ENCODE peak calls at places on chromosomes 2 and 18, in six cellular contexts. R is upper lobe of left lung, K is GM12878, A is HepG2, F is K562, B is A549. Q is an unnamed sample.

GRCh38 chr18:50356036-50356945 is 18.6 kb upstream of the SKA1 start:
- ATAC-seq in R (peak), K (peak), A (peak), F (peak), B (peak), Q (no peak)

GRCh38 chr18:9811978-9812377 is 73.8 kb upstream of the TXNDC2 start:
- ATAC-seq in R (no peak), K (no peak), A (no peak), F (peak), B (no peak), Q (no peak)

GRCh38 chr2:23042176-23042909 is 342.6 kb upstream of the KLHL29 start:
- ATAC-seq in R (peak), K (no peak), A (no peak), F (no peak), B (no peak), Q (peak)

GRCh38 chr18:24054130-24054529 is 39.6 kb downstream of the TTC39C start:
- ATAC-seq in R (no peak), K (peak), A (no peak), F (no peak), B (no peak), Q (no peak)

GRCh38 chr18:21686282-21687105 is 18.1 kb downstream of the ABHD3 start:
- ATAC-seq in R (peak), K (peak), A (peak), F (peak), B (no peak), Q (no peak)

GRCh38 chr18:69999671-70000070 is 52.0 kb upstream of the CD226 start:
- ATAC-seq in R (no peak), K (no peak), A (no peak), F (no peak), B (no peak), Q (no peak)

GRCh38 chr2:75047907-75048625 is 89.6 kb downstream of the POLE4 start:
- ATAC-seq in R (no peak), K (no peak), A (no peak), F (no peak), B (peak), Q (no peak)

GRCh38 chr2:182826051-182826450 is 40.4 kb downstream of the FRZB start:
- ATAC-seq in R (no peak), K (no peak), A (no peak), F (no peak), B (no peak), Q (no peak)

GRCh38 chr2:198691236-198691635 is 766.5 kb downstream of the SATB2 start:
- ATAC-seq in R (no peak), K (no peak), A (no peak), F (no peak), B (no peak), Q (no peak)

GRCh38 chr2:96524482-96525210 is 11.9 kb upstream of the ARID5A start:
- ATAC-seq in R (no peak), K (peak), A (no peak), F (no peak), B (no peak), Q (no peak)

GRCh38 chr2:191864623-191865521 is 18.0 kb upstream of the CAVIN2 start:
- ATAC-seq in R (no peak), K (no peak), A (peak), F (peak), B (no peak), Q (no peak)

GRCh38 chr2:241003830-241004564 is 5.6 kb downstream of the SNED1 start:
- ATAC-seq in R (no peak), K (no peak), A (no peak), F (no peak), B (no peak), Q (no peak)

GRCh38 chr2:180075763-180076362 is 68.8 kb upstream of the CWC22 start:
- ATAC-seq in R (no peak), K (no peak), A (no peak), F (peak), B (no peak), Q (no peak)

GRCh38 chr2:202278944-202279343 is 13.4 kb downstream of the NOP58 start:
- ATAC-seq in R (peak), K (peak), A (peak), F (peak), B (peak), Q (peak)

GRCh38 chr2:143428700-143429099 is 299.5 kb downstream of the ARHGAP15 start:
- ATAC-seq in R (no peak), K (no peak), A (no peak), F (no peak), B (no peak), Q (no peak)

GRCh38 chr2:167946367-167946955 is 300.9 kb downstream of the STK39 start:
- ATAC-seq in R (no peak), K (no peak), A (peak), F (peak), B (no peak), Q (no peak)

GRCh38 chr2:30237346-30238142 is 6.2 kb downstream of the LBH start:
- ATAC-seq in R (no peak), K (no peak), A (no peak), F (no peak), B (no peak), Q (no peak)

GRCh38 chr2:220127311-220127710 is 499.9 kb downstream of the SLC4A3 start:
- ATAC-seq in R (no peak), K (no peak), A (no peak), F (no peak), B (no peak), Q (no peak)

GRCh38 chr2:187129866-187130265 is 280.9 kb upstream of the ZSWIM2 start:
- ATAC-seq in R (no peak), K (no peak), A (no peak), F (no peak), B (no peak), Q (no peak)

GRCh38 chr2:42959148-42959992 is 167.0 kb upstream of the HAAO start:
- ATAC-seq in R (peak), K (no peak), A (peak), F (no peak), B (no peak), Q (peak)

GRCh38 chr2:15242936-15243461 is 318.1 kb downstream of the NBAS start:
- ATAC-seq in R (no peak), K (no peak), A (no peak), F (peak), B (no peak), Q (no peak)

GRCh38 chr2:11509657-11510360 is 24.0 kb upstream of the GREB1 start:
- ATAC-seq in R (no peak), K (no peak), A (no peak), F (no peak), B (no peak), Q (no peak)

GRCh38 chr2:229104026-229104425 is 167.1 kb downstream of the PID1 start:
- ATAC-seq in R (no peak), K (no peak), A (no peak), F (no peak), B (no peak), Q (no peak)

GRCh38 chr18:75249672-75250470 is 39.3 kb downstream of the TSHZ1 start:
- ATAC-seq in R (peak), K (no peak), A (peak), F (no peak), B (no peak), Q (peak)

GRCh38 chr2:241082338-241083090 is 19.6 kb downstream of the MTERF4 start:
- ATAC-seq in R (no peak), K (no peak), A (peak), F (no peak), B (peak), Q (no peak)

GRCh38 chr2:157443090-157443489 is 799 bp downstream of the CYTIP start:
- ATAC-seq in R (peak), K (peak), A (no peak), F (no peak), B (no peak), Q (no peak)

GRCh38 chr2:239644016-239644415 is 243.2 kb upstream of the HDAC4 start:
- ATAC-seq in R (peak), K (no peak), A (peak), F (no peak), B (peak), Q (no peak)

GRCh38 chr2:178528647-178529046 is 48.4 kb downstream of the PLEKHA3 start:
- ATAC-seq in R (no peak), K (no peak), A (no peak), F (no peak), B (no peak), Q (no peak)

GRCh38 chr18:58525517-58525916 is 103.4 kb downstream of the ALPK2 start:
- ATAC-seq in R (no peak), K (peak), A (no peak), F (no peak), B (no peak), Q (no peak)

GRCh38 chr2:231321556-231322334 is 73.8 kb upstream of the B3GNT7 start:
- ATAC-seq in R (peak), K (peak), A (no peak), F (no peak), B (no peak), Q (peak)

GRCh38 chr2:118971245-118972122 is 29.5 kb downstream of the MARCO start:
- ATAC-seq in R (no peak), K (no peak), A (peak), F (no peak), B (no peak), Q (no peak)

GRCh38 chr2:232299927-232300674 is 78.5 kb upstream of the ALPP start:
- ATAC-seq in R (no peak), K (no peak), A (no peak), F (no peak), B (no peak), Q (no peak)

GRCh38 chr18:45670281-45670962 is 53.6 kb upstream of the SLC14A1 start:
- ATAC-seq in R (peak), K (peak), A (no peak), F (peak), B (no peak), Q (peak)
- TF ChIP-seq POLR2A in R (no peak), K (no peak), A (no peak), F (no peak), B (no peak), Q (no peak)

DNA sequence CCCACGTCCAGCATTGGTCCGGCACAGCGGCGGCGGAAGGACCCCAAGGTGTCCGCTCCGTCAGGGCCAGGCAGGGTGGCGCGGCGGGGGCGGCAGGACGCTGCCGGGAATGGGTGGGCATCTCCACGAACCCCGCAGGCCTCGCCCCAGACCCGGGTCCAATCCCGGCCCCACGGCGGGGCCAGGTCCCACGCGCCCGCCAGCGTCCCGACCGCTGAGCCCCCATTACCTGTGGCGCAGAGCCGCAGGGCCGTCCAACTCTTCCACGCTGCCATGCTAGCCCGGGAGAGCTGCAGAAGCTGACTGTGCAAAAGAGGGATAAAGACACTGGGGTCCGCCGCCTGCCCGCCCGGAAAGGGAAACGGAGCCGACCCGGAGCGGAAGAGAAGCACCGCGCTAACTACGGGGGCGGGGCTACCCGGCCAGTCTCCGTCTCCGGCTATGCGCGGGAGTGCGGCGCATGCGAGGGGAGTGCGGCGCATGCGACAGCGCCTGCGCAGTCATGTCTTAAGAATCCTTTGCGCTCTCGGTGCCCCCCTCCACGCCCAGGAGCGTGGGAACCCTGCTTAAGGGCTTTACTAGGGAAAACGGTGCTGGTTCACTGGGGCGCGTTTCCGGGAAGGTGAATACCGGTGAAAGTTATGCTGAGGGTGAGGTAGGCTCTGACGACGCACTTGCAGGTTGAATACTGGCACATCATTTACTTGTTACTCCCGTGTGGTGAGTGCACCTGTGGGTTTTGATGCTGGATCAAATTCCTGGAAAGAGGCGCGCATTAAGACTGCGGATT is at the start of gene TMX3:
- ATAC-seq in R (peak), K (peak), A (peak), F (peak), B (peak), Q (peak)
- TF ChIP-seq EP300 in R (no peak), K (no peak), A (no peak), F (no peak), B (no peak), Q (no peak)

DNA sequence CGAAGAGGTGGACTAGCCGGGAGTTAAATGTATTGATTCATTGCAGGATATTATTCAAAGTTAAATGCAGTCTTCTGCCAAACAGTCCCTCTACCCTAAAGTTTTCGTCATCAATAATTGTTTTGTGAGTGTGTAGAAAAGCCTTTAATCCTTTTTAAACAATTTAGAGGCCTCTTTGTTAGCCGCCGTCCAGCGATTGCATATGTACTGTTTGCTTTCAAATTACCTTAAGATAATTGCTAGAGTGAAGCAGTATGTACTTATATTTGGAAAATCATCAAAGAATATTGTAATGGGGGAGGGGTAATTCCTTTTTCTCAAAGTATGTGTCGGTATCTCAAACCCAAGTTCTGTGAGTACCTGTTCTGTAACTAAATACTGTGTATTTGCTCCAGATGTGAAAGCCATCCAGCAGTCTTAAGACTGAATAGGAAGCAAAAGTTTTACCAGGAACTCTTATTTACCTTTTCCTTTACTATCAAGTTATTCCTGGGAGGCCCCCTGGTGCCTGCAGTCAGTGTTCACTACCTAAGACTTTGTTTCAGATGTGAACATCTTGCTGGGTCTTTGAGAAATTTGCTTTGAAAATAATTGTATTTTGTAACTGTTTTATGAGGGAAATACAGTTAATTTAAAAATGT is 1.5 kb downstream of the PPP1CB start:
- ATAC-seq in R (no peak), K (no peak), A (no peak), F (peak), B (peak), Q (peak)
- TF ChIP-seq POLR2A in R (peak), K (no peak), A (no peak), F (no peak), B (no peak), Q (peak)

GRCh38 chr2:159712929-159713575 is 746 bp downstream of the MARCHF7 start:
- ATAC-seq in R (peak), K (peak), A (peak), F (peak), B (peak), Q (peak)

GRCh38 chr2:159711562-159712193 is 628 bp upstream of the MARCHF7 start:
- ATAC-seq in R (peak), K (no peak), A (no peak), F (no peak), B (peak), Q (no peak)

GRCh38 chr2:159710601-159711180 is 1.6 kb upstream of the MARCHF7 start:
- ATAC-seq in R (no peak), K (no peak), A (no peak), F (no peak), B (no peak), Q (no peak)

GRCh38 chr2:159713691-159714585 is 1.6 kb downstream of the MARCHF7 start:
- ATAC-seq in R (no peak), K (no peak), A (no peak), F (peak), B (no peak), Q (no peak)

DNA sequence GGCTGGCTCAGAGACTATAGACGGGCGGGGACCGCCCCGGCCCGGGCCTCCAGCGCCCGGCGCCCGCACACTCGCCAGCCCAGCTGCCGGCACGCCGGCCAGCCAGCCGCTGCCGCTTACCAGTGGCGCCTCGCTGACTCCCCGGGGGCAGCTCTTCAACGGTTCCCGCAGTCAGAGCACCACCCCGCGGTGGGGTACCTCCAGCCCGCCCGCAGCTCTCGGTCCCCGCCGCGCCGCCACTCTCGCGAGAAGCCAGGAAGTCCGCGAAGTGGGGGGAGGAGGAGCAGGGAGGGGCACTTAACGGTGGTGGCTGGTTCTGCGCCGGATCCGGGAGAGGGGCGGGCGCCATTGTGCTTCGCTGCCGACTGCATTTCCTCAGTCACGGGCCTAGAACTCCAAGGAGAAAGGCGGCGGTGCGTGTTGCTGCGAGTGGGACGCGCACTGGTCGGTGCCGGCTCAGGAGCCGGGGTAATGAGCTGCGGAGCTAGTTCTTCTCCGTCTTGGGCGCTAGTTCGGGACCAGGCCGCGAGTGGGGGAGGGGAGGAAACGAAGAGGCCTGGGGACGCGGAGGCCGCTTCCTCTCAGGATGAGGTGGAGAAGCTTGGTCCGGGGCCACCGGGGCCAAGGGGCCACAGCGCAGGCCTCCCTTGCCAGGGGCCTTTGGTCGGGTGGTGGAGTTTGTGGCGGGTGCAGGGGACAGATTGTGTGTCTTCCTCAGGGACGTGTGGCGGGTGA is at the start of gene MARCHF7:
- ATAC-seq in R (peak), K (peak), A (peak), F (peak), B (peak), Q (peak)
- TF ChIP-seq EP300 in R (no peak), K (peak), A (peak), F (peak), B (no peak), Q (no peak)

Q was measured in gastroesophageal sphincter.